ENCODE peak calls at places on chromosomes 3 and 15, in eight cellular contexts. Z is C1 segment of cervical spinal cord, X is WTC11, Q is cardiac fibroblast, C is neural progenitor cell, V is H54, B is aorta, N is NCI-H187 treated with DMSO at 0.1 percent for 48 hours. G is an unnamed sample.

GRCh38 chr15:36177590-36178281 is 401.7 kb upstream of the CDIN1 start:
- DNase-seq in Z (no peak), X (no peak), Q (peak; percentile 16), C (no peak), V (no peak), B (no peak), N (no peak), G (peak; percentile 51)

GRCh38 chr15:75640483-75641175 is 605 bp upstream of the IMP3 start:
- DNase-seq in Z (no peak), X (peak; percentile 68), Q (peak; percentile 68), C (peak; percentile 33), V (no peak), B (no peak), N (no peak), G (peak; percentile 74)

GRCh38 chr3:113287111-113287817 is 75.9 kb downstream of the BOC start:
- DNase-seq in Z (no peak), X (no peak), Q (peak; percentile 59), C (no peak), V (peak; percentile 38), B (no peak), N (no peak), G (peak; percentile 81)

GRCh38 chr3:55329849-55330248 is 157.3 kb downstream of the WNT5A start:
- DNase-seq in Z (no peak), X (no peak), Q (peak; percentile 71), C (no peak), V (peak; percentile 26), B (no peak), N (no peak), G (peak; percentile 93)

GRCh38 chr3:69411331-69411730 is 25.4 kb upstream of the FRMD4B start:
- DNase-seq in Z (no peak), X (no peak), Q (peak; percentile 35), C (no peak), V (no peak), B (no peak), N (no peak), G (peak; percentile 26)

GRCh38 chr15:86647810-86648440 is 568.3 kb downstream of the AGBL1 start:
- DNase-seq in Z (no peak), X (no peak), Q (no peak), C (no peak), V (no peak), B (no peak), N (no peak), G (no peak)

GRCh38 chr3:140023616-140024530 is 88.9 kb downstream of the CLSTN2 start:
- DNase-seq in Z (no peak), X (no peak), Q (no peak), C (no peak), V (no peak), B (peak; percentile 78), N (no peak), G (no peak)

GRCh38 chr15:48096813-48097212 is 24.0 kb upstream of the SLC24A5 start:
- DNase-seq in Z (no peak), X (no peak), Q (peak; percentile 42), C (no peak), V (peak; percentile 18), B (no peak), N (no peak), G (peak; percentile 76)

GRCh38 chr3:100562224-100562857 is 47.1 kb upstream of the ADGRG7 start:
- DNase-seq in Z (no peak), X (no peak), Q (no peak), C (peak; percentile 58), V (no peak), B (no peak), N (no peak), G (no peak)

GRCh38 chr3:132344666-132345280 is 27.6 kb downstream of the ACP3 start:
- DNase-seq in Z (no peak), X (no peak), Q (no peak), C (no peak), V (no peak), B (no peak), N (no peak), G (peak; percentile 35)

GRCh38 chr3:108343479-108343870 is 47.1 kb downstream of the HHLA2 start:
- DNase-seq in Z (no peak), X (no peak), Q (no peak), C (no peak), V (no peak), B (no peak), N (no peak), G (no peak)

GRCh38 chr3:109874900-109875735 is 537.8 kb upstream of the DPPA4 start:
- DNase-seq in Z (no peak), X (no peak), Q (no peak), C (no peak), V (no peak), B (no peak), N (no peak), G (no peak)

GRCh38 chr3:12981631-12982265 is 91.5 kb downstream of the IQSEC1 start:
- DNase-seq in Z (no peak), X (no peak), Q (no peak), C (no peak), V (no peak), B (no peak), N (no peak), G (no peak)

GRCh38 chr15:51782357-51782896 is 31.0 kb downstream of the TMOD2 start:
- DNase-seq in Z (no peak), X (no peak), Q (peak; percentile 24), C (peak; percentile 56), V (no peak), B (no peak), N (no peak), G (peak; percentile 21)

GRCh38 chr3:16514799-16515353 is 1.4 kb upstream of the RFTN1 start:
- DNase-seq in Z (no peak), X (no peak), Q (no peak), C (no peak), V (no peak), B (no peak), N (no peak), G (no peak)

GRCh38 chr15:82918162-82918561 is 34.4 kb downstream of the HOMER2 start:
- DNase-seq in Z (no peak), X (no peak), Q (no peak), C (no peak), V (no peak), B (no peak), N (no peak), G (no peak)

GRCh38 chr3:113552851-113553250 is 20.5 kb downstream of the SIDT1 start:
- DNase-seq in Z (no peak), X (no peak), Q (no peak), C (no peak), V (no peak), B (no peak), N (no peak), G (no peak)

GRCh38 chr3:129312021-129312639 is 33.5 kb downstream of the HMCES start:
- DNase-seq in Z (no peak), X (no peak), Q (no peak), C (no peak), V (no peak), B (no peak), N (no peak), G (no peak)

GRCh38 chr3:63479661-63480035 is 172.8 kb upstream of the SNTN start:
- DNase-seq in Z (no peak), X (no peak), Q (no peak), C (no peak), V (no peak), B (no peak), N (no peak), G (no peak)

GRCh38 chr15:92050220-92050898 is 196.9 kb downstream of the SLCO3A1 start:
- DNase-seq in Z (no peak), X (no peak), Q (no peak), C (no peak), V (no peak), B (no peak), N (no peak), G (no peak)

GRCh38 chr3:102189564-102190339 is 245.1 kb upstream of the ZPLD1 start:
- DNase-seq in Z (no peak), X (no peak), Q (no peak), C (no peak), V (no peak), B (no peak), N (no peak), G (no peak)

GRCh38 chr3:46461971-46462910 is 2.5 kb downstream of the LTF start:
- DNase-seq in Z (no peak), X (no peak), Q (no peak), C (no peak), V (peak; percentile 23), B (no peak), N (no peak), G (peak; percentile 61)

GRCh38 chr3:12507871-12508281 is 23.6 kb downstream of the TSEN2 start:
- DNase-seq in Z (no peak), X (no peak), Q (peak; percentile 56), C (no peak), V (peak; percentile 49), B (no peak), N (no peak), G (peak; percentile 67)

GRCh38 chr3:30455840-30456239 is 150.6 kb upstream of the TGFBR2 start:
- DNase-seq in Z (no peak), X (no peak), Q (peak; percentile 96), C (no peak), V (no peak), B (peak; percentile 67), N (no peak), G (no peak)

GRCh38 chr15:42037650-42038049 is 16.8 kb upstream of the PLA2G4E start:
- DNase-seq in Z (no peak), X (no peak), Q (no peak), C (no peak), V (no peak), B (no peak), N (no peak), G (no peak)

GRCh38 chr15:83837946-83838571 is 184.1 kb downstream of the ADAMTSL3 start:
- DNase-seq in Z (no peak), X (peak; percentile 67), Q (peak; percentile 43), C (peak; percentile 66), V (peak; percentile 5), B (peak; percentile 57), N (no peak), G (peak; percentile 24)

G was measured in RPMI7951.